ENCODE peak calls at places on chromosome 12, in five cellular contexts. Q, Z, A, W and E are unnamed samples.
A peak's percentile ranks its signal among the peaks of the same experiment; 100 is the strongest.

GRCh38 chr12:12379831-12380730 is 23.2 kb downstream of the BORCS5 start:
- DNase-seq in W (no peak), Z (no peak), Q (no peak), A (no peak), E (no peak)

GRCh38 chr12:100671396-100672074 is 98.1 kb downstream of the GAS2L3 start:
- DNase-seq in Q (no peak), A (no peak), W (no peak), Z (peak; percentile 16), E (no peak)

GRCh38 chr12:21940972-21941521 is at the start of gene ABCC9:
- DNase-seq in Z (no peak), Q (no peak), A (peak; percentile 35), W (peak; percentile 68), E (peak; percentile 0)

GRCh38 chr12:80161612-80162011 is 62.3 kb downstream of the OTOGL start:
- DNase-seq in A (no peak), Q (no peak), Z (no peak), W (no peak), E (no peak)

GRCh38 chr12:6207254-6207942 is 7.2 kb downstream of the CD9 start:
- DNase-seq in A (no peak), W (no peak), Q (no peak), Z (no peak), E (no peak)

GRCh38 chr12:124734224-124734788 is 129.4 kb downstream of the SCARB1 start:
- DNase-seq in W (no peak), Z (no peak), A (no peak), Q (no peak), E (peak; percentile 71)

GRCh38 chr12:49900371-49900770 is 3.3 kb downstream of the FAIM2 start:
- DNase-seq in Q (no peak), Z (no peak), A (no peak), W (no peak), E (no peak)

GRCh38 chr12:48973992-48974673 is 2.6 kb upstream of the WNT10B start:
- DNase-seq in Z (peak; percentile 74), W (no peak), A (peak; percentile 81), Q (no peak), E (no peak)

GRCh38 chr12:71475280-71475679 is 35.7 kb downstream of the LGR5 start:
- DNase-seq in A (no peak), Q (no peak), Z (no peak), W (peak; percentile 59), E (no peak)

GRCh38 chr12:107778383-107779015 is 4.0 kb downstream of the ASCL4 start:
- DNase-seq in A (no peak), Q (no peak), W (no peak), Z (no peak), E (no peak)

GRCh38 chr12:89662623-89663022 is 46.0 kb downstream of the ATP2B1 start:
- DNase-seq in Q (no peak), W (no peak), A (no peak), Z (no peak), E (no peak)

GRCh38 chr12:121013715-121014114 is 2.6 kb downstream of the C12orf43 start:
- DNase-seq in Z (no peak), W (no peak), A (no peak), Q (no peak), E (no peak)

GRCh38 chr12:121008347-121009098 is 7.8 kb downstream of the C12orf43 start:
- DNase-seq in W (no peak), Q (no peak), A (no peak), Z (no peak), E (no peak)

GRCh38 chr12:121011820-121012219 is 4.5 kb downstream of the C12orf43 start:
- DNase-seq in Q (no peak), Z (no peak), W (no peak), A (no peak), E (no peak)

GRCh38 chr12:121010860-121011259 is 5.4 kb downstream of the C12orf43 start:
- DNase-seq in Q (no peak), W (no peak), A (no peak), Z (no peak), E (no peak)

GRCh38 chr12:121009744-121010143 is 6.5 kb downstream of the C12orf43 start:
- DNase-seq in Z (peak; percentile 51), W (no peak), A (no peak), Q (no peak), E (peak; percentile 28)
- TF ChIP-seq CTCF in Z (peak; percentile 69), W (peak; percentile 30), A (peak; percentile 55), Q (peak; percentile 55), E (peak; percentile 65)

DNA sequence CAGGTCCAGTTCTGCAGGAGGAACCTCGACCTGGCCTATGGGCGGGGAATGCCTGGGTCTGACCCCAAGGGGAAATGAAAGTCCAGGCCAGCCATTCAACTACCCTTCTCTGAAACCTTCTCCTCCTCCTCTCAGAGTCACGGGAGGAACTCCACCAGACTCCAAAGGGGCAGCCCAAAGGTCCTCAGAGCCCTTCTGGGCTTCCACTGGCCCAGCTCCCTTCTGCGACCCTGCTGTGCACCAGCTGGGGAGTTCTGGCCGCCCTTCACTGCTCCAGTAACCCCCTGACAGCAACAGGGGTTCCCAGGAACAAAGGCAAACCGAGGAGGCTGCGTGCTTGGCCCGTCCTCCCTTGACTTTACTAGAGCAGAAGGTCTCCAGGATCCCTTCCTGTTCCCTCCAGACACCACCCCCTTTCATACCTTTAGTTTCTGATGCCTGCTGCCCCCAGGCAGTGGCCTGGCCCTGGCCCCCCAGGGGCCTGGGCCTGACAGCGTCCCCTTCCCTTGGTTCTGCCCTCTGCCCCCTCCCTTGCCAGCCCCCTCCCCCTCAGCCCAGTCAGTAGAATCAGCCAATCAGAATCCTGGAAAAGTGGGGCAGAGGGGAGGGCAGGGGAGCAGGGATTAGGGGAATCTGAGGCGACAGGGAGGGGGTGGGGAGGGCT is 850 bp upstream of the ZNF385A start:
- DNase-seq in A (peak; percentile 78), Z (no peak), Q (no peak), W (no peak), E (no peak)
- H3K4me3 ChIP-seq in A (no peak overlapping the region), Z (no peak overlapping the region), Q (no peak overlapping the region), W (peak overlapping the region; percentile 16), E (no peak overlapping the region)

GRCh38 chr12:68498736-68499135 is 112.0 kb upstream of the RAP1B start:
- DNase-seq in Q (no peak), A (no peak), Z (no peak), W (no peak), E (no peak)
- TF ChIP-seq CTCF in Q (no peak), A (no peak), Z (no peak), W (no peak), E (no peak)

DNA sequence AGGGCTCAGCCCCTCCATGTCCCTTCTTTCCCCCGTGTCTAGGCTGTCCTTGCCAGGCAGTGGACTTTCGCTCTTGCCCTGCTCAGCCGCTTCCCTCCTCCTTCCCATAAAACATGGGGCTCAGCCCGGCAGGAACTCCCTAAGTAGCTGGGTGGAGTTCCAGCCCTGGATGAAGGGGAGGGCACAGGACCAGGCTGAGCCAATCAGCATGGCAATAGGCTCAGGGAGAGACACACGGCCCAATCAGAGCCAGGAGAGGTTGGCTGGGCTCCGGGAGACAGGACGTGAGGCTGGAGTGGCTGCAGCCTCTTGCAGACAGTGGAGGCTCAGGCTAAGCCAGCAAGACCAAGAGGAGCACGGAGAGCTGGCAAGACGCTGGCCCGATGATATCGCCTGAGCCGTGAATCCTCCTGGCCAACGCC is 54.3 kb downstream of the GALNT9 start:
- DNase-seq in A (peak; percentile 77), Q (peak; percentile 31), W (no peak), Z (peak; percentile 66), E (no peak)
- H3K4me3 ChIP-seq in A (no peak overlapping the region), Q (no peak overlapping the region), W (no peak overlapping the region), Z (no peak overlapping the region), E (no peak overlapping the region)

GRCh38 chr12:116200812-116201211 is 76.7 kb downstream of the MED13L start:
- DNase-seq in Z (no peak), W (no peak), Q (peak; percentile 38), A (no peak), E (no peak)
- TF ChIP-seq CTCF in Z (no peak), W (no peak), Q (no peak), A (no peak), E (no peak)

DNA sequence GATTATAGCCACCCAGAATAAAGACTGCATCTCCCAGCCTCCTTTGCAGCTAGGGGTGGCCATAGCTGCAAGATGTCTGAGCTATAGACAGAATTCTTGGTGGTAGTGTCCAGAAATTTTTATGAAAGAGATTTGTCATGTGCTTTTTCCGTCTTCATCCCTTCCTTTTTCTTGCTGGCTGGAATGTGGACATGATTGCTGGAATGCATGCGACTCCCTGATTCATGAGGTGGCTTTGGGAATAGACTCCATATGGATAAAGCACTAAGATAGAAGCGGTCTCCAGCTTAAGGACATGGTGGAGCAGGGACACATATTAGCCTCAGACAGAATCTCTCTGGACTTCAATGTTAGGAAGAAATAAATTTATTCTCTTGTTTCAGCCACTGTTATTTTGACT is 10.0 kb upstream of the HSPB8 start:
- DNase-seq in A (no peak), Q (no peak), W (no peak), Z (no peak), E (no peak)
- H3K4me3 ChIP-seq in A (no peak overlapping the region), Q (no peak overlapping the region), W (no peak overlapping the region), Z (no peak overlapping the region), E (no peak overlapping the region)

GRCh38 chr12:46160981-46161690 is 107.7 kb downstream of the SLC38A1 start:
- DNase-seq in W (no peak), Z (no peak), A (no peak), Q (no peak), E (no peak)

GRCh38 chr12:46160081-46160980 is 108.5 kb downstream of the SLC38A1 start:
- DNase-seq in A (peak; percentile 34), Z (peak; percentile 83), W (no peak), Q (no peak), E (peak; percentile 96)

GRCh38 chr12:46167412-46167811 is 101.4 kb downstream of the SLC38A1 start:
- DNase-seq in Q (no peak), W (no peak), Z (no peak), A (no peak), E (no peak)

GRCh38 chr12:46165191-46165590 is 103.7 kb downstream of the SLC38A1 start:
- DNase-seq in Z (no peak), Q (no peak), W (no peak), A (no peak), E (no peak)

DNA sequence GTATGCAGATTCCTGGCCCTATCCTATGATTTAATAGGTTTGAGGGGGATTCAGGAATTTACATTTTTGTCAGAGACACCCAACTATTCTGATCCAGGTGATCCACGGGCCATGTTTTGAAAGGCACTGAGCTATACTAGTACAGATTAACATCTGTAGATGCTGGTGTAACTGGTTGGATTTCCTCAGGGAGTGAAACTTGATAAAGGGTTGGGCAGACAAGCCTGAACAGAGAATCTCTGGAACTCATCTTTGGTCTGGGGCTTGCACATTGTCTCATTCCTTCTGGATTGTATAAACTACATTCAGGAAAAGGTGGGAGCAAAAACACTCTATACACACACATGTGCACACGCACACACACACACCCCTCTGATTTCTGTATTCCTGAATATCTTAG is 104.7 kb downstream of the SLC38A1 start:
- DNase-seq in A (no peak), W (no peak), Q (no peak), Z (no peak), E (no peak)
- TF ChIP-seq CTCF in A (no peak), W (no peak), Q (no peak), Z (no peak), E (no peak)

GRCh38 chr12:4664111-4664510 is 15.2 kb downstream of the NDUFA9 start:
- DNase-seq in Q (peak; percentile 80), A (no peak), Z (no peak), W (no peak), E (no peak)
- H3K4me3 ChIP-seq in Q (no peak overlapping the region), A (no peak overlapping the region), Z (no peak overlapping the region), W (no peak overlapping the region), E (no peak overlapping the region)

DNA sequence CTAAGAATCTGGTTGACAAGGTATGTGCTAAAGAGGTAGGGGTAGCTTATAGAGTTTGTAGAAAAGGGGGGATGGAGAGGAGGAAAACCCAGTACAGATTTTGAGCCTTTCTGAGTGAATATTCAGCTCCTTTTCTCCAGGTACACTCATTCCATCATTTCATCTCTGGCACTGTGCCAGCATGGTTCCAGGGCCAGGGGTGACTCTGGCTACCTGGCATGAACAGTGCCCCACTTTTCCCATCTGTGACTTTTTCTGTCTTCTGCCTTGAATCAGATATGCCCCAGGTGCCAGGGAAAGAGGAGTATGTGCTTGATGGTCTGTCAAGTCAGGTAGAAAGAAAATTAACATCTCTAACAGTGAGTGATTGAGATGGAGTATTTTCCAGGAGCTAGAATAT is 175.7 kb downstream of the CACNA1C start:
- DNase-seq in A (no peak), Q (no peak), Z (no peak), W (no peak), E (no peak)
- TF ChIP-seq CTCF in A (no peak), Q (no peak), Z (no peak), W (no peak), E (no peak)